ENCODE peak calls at places on chromosome 1, in five cellular contexts. L is neuronal stem cell, M is A549, O is ovary, J is left ventricle myocardium inferior. Z is an unnamed sample.

GRCh38 chr1:243470492-243470891 is 214.7 kb downstream of the SDCCAG8 start:
- DNase-seq in L (no peak), M (no peak), O (no peak), J (no peak), Z (no peak)

GRCh38 chr1:176559474-176560390 is 96.8 kb downstream of the PAPPA2 start:
- DNase-seq in L (peak), M (peak), O (peak), J (no peak), Z (peak)

GRCh38 chr1:195462646-195463045 is 1145.6 kb downstream of the KCNT2 start:
- DNase-seq in L (no peak), M (no peak), O (no peak), J (no peak), Z (no peak)

GRCh38 chr1:81802601-81803422 is 2.1 kb downstream of the ADGRL2 start:
- DNase-seq in L (peak), M (peak), O (peak), J (peak), Z (no peak)

GRCh38 chr1:150578278-150579109 is 916 bp downstream of the MCL1 start:
- DNase-seq in L (no peak), M (peak), O (peak), J (peak), Z (no peak)

GRCh38 chr1:4132525-4133308 is 232.6 kb upstream of the C1orf174 start:
- DNase-seq in L (no peak), M (no peak), O (no peak), J (no peak), Z (no peak)

GRCh38 chr1:209900734-209901133 is 37.3 kb upstream of the SYT14 start:
- DNase-seq in L (no peak), M (no peak), O (no peak), J (no peak), Z (no peak)

GRCh38 chr1:234918216-234918841 is 210.3 kb downstream of the TOMM20 start:
- DNase-seq in L (peak), M (no peak), O (no peak), J (peak), Z (no peak)

GRCh38 chr1:65175171-65176070 is 27.4 kb downstream of the AK4 start:
- DNase-seq in L (no peak), M (no peak), O (no peak), J (peak), Z (no peak)

GRCh38 chr1:54887665-54888071 is 673 bp upstream of the DHCR24 start:
- DNase-seq in L (peak), M (no peak), O (peak), J (no peak), Z (no peak)

GRCh38 chr1:117389779-117390178 is 22.5 kb downstream of the MAN1A2 start:
- DNase-seq in L (no peak), M (no peak), O (no peak), J (no peak), Z (no peak)

GRCh38 chr1:162357681-162358266 is 18.9 kb downstream of the SPATA46 start:
- DNase-seq in L (peak), M (peak), O (no peak), J (no peak), Z (peak)

GRCh38 chr1:108897865-108898720 is 21.3 kb downstream of the GPSM2 start:
- DNase-seq in L (peak), M (peak), O (no peak), J (no peak), Z (peak)

GRCh38 chr1:160251687-160252526 is 10.4 kb downstream of the DCAF8 start:
- DNase-seq in L (peak), M (peak), O (peak), J (peak), Z (peak)

GRCh38 chr1:41714613-41715389 is 203.9 kb downstream of the HIVEP3 start:
- DNase-seq in L (no peak), M (no peak), O (no peak), J (no peak), Z (no peak)

GRCh38 chr1:120954736-120955135 is 65.2 kb downstream of the PPIAL4A start:
- DNase-seq in L (no peak), M (no peak), O (no peak), J (no peak), Z (no peak)

GRCh38 chr1:154327466-154328317 is 2.4 kb downstream of the ATP8B2 start:
- DNase-seq in L (no peak), M (no peak), O (peak), J (no peak), Z (peak)
- H3K4me3 ChIP-seq in L (no peak), M (no peak), O (peak), J (peak), Z (peak)

DNA sequence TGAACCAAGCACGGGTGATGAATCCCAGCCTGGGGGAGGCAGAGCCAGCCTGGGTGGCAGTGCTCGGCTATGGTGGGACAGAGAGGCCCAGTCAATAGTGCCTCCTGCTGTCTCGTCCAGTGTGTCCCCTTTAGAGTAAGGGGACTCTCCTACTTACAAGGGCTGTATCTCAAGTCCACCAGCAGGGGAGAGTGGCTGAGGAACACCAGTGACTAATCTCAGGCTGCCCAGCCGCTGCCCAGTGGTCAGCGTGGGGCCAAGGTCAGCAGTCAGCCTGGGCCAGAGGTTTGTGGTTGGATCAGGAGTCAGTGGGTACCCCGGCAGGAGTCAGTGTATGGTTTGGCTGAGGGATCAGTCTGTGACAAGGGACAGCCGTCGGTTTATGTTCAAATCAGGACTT is 109.2 kb upstream of the RUNX3 start:
- DNase-seq in L (no peak), M (peak), O (no peak), J (no peak), Z (no peak)
- H3K4me3 ChIP-seq in L (no peak), M (no peak), O (no peak), J (no peak), Z (no peak)

GRCh38 chr1:34984435-34985062 is 598 bp downstream of the TMEM35B start:
- DNase-seq in L (no peak), M (no peak), O (peak), J (peak), Z (no peak)

GRCh38 chr1:34987018-34987417 is 1.9 kb upstream of the TMEM35B start:
- DNase-seq in L (no peak), M (no peak), O (no peak), J (no peak), Z (no peak)

GRCh38 chr1:34985063-34985770 is at the start of gene TMEM35B:
- DNase-seq in L (peak), M (peak), O (peak), J (peak), Z (peak)

GRCh38 chr1:34988581-34988980 is 3.4 kb upstream of the TMEM35B start:
- DNase-seq in L (no peak), M (no peak), O (no peak), J (no peak), Z (no peak)

GRCh38 chr1:34988147-34988546 is 3.0 kb upstream of the TMEM35B start:
- DNase-seq in L (no peak), M (no peak), O (no peak), J (no peak), Z (no peak)
- H3K4me3 ChIP-seq in L (no peak), M (no peak), O (no peak), J (no peak), Z (no peak)

DNA sequence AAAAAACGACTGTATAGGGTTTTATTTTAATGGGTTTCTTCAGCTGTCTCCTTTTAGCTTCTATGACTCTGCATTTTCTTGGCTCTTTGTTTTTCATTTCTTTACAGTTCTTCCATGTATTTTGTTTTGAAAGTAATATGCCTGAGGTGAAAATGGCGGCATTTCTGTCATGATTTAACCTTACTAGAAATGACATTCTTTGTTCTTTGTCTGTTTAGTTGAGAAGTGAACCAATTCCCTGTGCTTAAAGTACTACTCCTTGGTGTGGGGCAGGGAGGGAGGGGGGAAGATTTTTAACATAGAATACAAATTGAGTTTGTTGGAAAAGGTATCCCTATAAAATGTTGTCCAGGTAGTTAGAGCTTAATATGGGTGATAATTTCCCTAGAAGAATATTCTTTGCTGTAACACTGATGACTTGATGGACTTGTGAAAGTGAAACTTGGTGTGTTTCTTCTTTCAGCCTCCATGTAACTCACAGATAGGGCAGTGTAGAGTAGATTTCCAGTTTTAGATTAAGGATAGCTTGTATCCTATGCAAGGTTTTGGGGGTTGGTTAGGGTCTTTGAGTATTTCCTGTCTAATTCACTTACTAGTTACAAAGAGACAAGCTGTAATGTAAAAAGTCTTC is 83.2 kb downstream of the CAMTA1 start:
- DNase-seq in L (no peak), M (no peak), O (no peak), J (no peak), Z (no peak)
- H3K4me3 ChIP-seq in L (no peak), M (no peak), O (no peak), J (no peak), Z (no peak)

GRCh38 chr1:44783697-44784093 is 4.3 kb downstream of the BEST4 start:
- DNase-seq in L (no peak), M (no peak), O (no peak), J (no peak), Z (no peak)
- H3K4me3 ChIP-seq in L (no peak), M (no peak), O (peak), J (peak), Z (no peak)

GRCh38 chr1:207822124-207822601 is 70.3 kb downstream of the CD46 start:
- DNase-seq in L (no peak), M (no peak), O (peak), J (no peak), Z (no peak)

GRCh38 chr1:207823880-207824566 is 72.2 kb downstream of the CD46 start:
- DNase-seq in L (peak), M (peak), O (peak), J (peak), Z (no peak)

GRCh38 chr1:207823531-207823879 is 71.7 kb downstream of the CD46 start:
- DNase-seq in L (no peak), M (no peak), O (no peak), J (no peak), Z (no peak)

GRCh38 chr1:207821464-207822045 is 69.7 kb downstream of the CD46 start:
- DNase-seq in L (no peak), M (no peak), O (peak), J (no peak), Z (no peak)

DNA sequence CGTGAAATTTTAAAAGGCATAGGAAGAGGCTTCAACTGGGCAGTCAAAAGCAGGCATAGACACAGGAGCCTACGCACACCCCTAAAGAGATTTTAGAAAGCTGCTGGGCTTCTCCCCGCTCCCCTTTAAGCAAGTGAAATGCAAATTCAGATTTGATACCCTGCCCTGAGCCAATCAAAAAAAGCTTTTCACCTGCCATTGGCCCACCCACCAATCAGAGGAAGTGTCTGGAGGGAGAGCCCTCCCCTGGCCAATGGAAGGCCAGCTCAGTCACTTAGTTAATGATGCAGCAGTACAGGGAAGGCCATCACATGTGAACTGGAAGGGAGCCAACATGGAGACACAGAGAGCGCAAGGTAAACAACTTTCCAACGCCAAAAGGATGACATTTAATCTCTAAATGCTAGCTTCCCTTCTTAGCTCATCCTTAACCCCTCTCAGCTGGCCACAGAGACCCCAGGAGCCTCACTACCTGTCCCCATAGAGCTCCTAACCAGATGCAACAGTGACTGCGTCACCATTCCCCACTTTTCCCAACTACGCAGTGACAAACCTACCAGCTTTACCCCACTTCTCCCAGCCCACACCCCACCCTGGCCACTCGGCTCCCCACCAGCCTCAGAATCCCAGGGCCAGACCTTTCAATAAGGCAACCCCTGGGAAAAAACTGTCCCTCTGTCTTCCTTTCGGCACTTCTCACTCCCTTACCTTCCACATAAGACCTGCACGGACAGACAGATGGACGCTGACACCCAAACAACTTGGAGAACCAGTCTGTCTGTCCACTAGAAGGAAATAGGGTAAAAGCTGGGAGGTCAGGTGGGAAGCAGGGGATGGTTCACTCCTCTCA is 71.0 kb downstream of the CD46 start:
- DNase-seq in L (no peak), M (peak), O (peak), J (peak), Z (no peak)
- H3K4me3 ChIP-seq in L (no peak), M (peak), O (peak), J (peak), Z (no peak)

GRCh38 chr1:37947364-37947763 is 511 bp upstream of the INPP5B start:
- DNase-seq in L (no peak), M (no peak), O (peak), J (no peak), Z (no peak)
- H3K4me3 ChIP-seq in L (peak), M (peak), O (peak), J (peak), Z (no peak)

GRCh38 chr1:178161516-178161915 is 67.6 kb downstream of the RASAL2 start:
- DNase-seq in L (no peak), M (no peak), O (no peak), J (no peak), Z (no peak)

GRCh38 chr1:178168535-178168934 is 74.6 kb downstream of the RASAL2 start:
- DNase-seq in L (no peak), M (no peak), O (no peak), J (no peak), Z (no peak)

GRCh38 chr1:178160736-178161475 is 67.0 kb downstream of the RASAL2 start:
- DNase-seq in L (no peak), M (no peak), O (no peak), J (no peak), Z (no peak)

GRCh38 chr1:178166625-178167024 is 72.7 kb downstream of the RASAL2 start:
- DNase-seq in L (no peak), M (no peak), O (no peak), J (no peak), Z (no peak)

GRCh38 chr1:178165196-178165595 is 71.3 kb downstream of the RASAL2 start:
- DNase-seq in L (no peak), M (no peak), O (no peak), J (no peak), Z (no peak)
- H3K4me3 ChIP-seq in L (no peak), M (no peak), O (no peak), J (no peak), Z (no peak)

GRCh38 chr1:37558411-37558810 is 1.7 kb downstream of the DNALI1 start:
- DNase-seq in L (no peak), M (no peak), O (no peak), J (no peak), Z (no peak)
- H3K4me3 ChIP-seq in L (no peak), M (no peak), O (no peak), J (no peak), Z (no peak)

GRCh38 chr1:153944822-153945117 is 1.7 kb downstream of the DENND4B start:
- DNase-seq in L (no peak), M (no peak), O (no peak), J (no peak), Z (no peak)

GRCh38 chr1:153945795-153946621 is 510 bp downstream of the DENND4B start:
- DNase-seq in L (no peak), M (peak), O (peak), J (peak), Z (no peak)

GRCh38 chr1:153942766-153943549 is 3.6 kb downstream of the DENND4B start:
- DNase-seq in L (no peak), M (no peak), O (no peak), J (no peak), Z (no peak)

GRCh38 chr1:153945131-153945794 is 1.3 kb downstream of the DENND4B start:
- DNase-seq in L (no peak), M (peak), O (peak), J (peak), Z (peak)

DNA sequence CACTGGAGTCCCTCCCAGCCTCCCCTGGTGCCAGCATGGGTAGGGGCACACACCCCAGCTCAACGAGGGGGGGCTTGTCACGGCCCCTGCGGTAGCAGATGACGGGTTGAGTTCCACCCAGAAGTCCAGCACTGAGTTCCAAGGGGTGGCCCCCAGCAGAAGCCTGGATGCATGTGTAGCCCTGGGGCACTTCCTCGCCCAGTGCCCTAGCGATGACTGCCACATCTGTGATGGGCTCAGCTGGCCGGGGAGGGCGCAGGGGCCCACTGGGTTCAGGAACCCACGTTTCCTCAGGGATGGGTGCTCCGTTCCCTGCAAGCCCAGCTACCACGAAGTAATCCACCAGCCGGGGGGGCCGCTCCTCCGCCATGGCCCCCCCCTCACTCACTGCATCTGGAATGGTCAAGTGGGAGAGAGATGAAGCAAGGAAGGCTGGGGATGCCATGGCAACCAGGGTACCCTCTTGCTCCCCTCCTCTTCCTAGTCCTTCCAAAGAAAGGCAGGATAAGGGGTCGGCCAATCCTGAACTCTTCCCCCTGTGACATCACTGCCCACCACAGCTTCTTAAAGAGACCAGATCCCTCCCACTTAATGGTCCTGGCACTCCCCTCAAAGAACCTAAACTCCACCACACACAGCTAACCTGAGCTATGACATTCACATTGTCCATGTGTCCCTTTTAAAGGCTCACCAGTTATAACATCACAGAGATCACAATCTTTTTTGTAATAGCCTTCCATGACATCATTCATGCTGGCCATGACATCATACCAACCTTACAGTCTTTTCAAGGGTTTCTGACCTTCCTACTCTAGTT is 2.3 kb downstream of the DENND4B start:
- DNase-seq in L (no peak), M (no peak), O (no peak), J (no peak), Z (no peak)
- H3K4me3 ChIP-seq in L (peak), M (no peak), O (no peak), J (peak), Z (peak)